ENCODE peak calls at places on chromosomes 1 and 21, in nine cellular contexts. J is A549, C is left ventricle myocardium inferior, S is PC-3, Q is Peyer's patch, E is endothelial cell, P is fibroblast of the aortic adventitia, U is upper lobe of right lung, I is bronchial epithelial cell. M is an unnamed sample.

GRCh38 chr1:116679091-116679827 is 11.7 kb upstream of the IGSF3 start:
- DNase-seq in C (no peak), Q (no peak), I (no peak), S (no peak), P (no peak), E (no peak), U (no peak), J (no peak), M (no peak)

GRCh38 chr1:81682490-81682889 is 118.2 kb upstream of the ADGRL2 start:
- DNase-seq in U (no peak), P (peak; percentile 71), S (peak; percentile 61), Q (no peak), E (no peak), I (peak; percentile 29), J (no peak), C (no peak), M (no peak)

GRCh38 chr1:9044241-9044640 is 18.0 kb upstream of the SLC2A7 start:
- DNase-seq in U (peak; percentile 21), E (no peak), I (no peak), Q (no peak), J (no peak), P (no peak), S (no peak), C (no peak), M (no peak)

GRCh38 chr1:12447849-12448312 is 170.1 kb downstream of the DHRS3 start:
- DNase-seq in E (no peak), C (no peak), P (peak; percentile 84), J (no peak), I (no peak), S (no peak), Q (no peak), U (no peak), M (no peak)

GRCh38 chr1:78586572-78586971 is 33.7 kb upstream of the IFI44L start:
- DNase-seq in S (peak; percentile 4), I (peak; percentile 50), E (no peak), Q (no peak), U (no peak), J (no peak), C (no peak), P (peak; percentile 25), M (no peak)

GRCh38 chr1:12636098-12636950 is 7.6 kb upstream of the AADACL4 start:
- DNase-seq in P (peak; percentile 87), Q (no peak), I (no peak), E (no peak), J (no peak), C (peak; percentile 69), U (no peak), S (no peak), M (no peak)

GRCh38 chr1:205285391-205286101 is 36.0 kb downstream of the NUAK2 start:
- DNase-seq in P (no peak), S (no peak), U (no peak), J (no peak), I (no peak), C (no peak), Q (no peak), E (no peak), M (peak; percentile 46)

GRCh38 chr1:98327151-98327918 is 334.2 kb upstream of the SNX7 start:
- DNase-seq in E (no peak), Q (no peak), P (peak; percentile 84), S (no peak), I (no peak), J (no peak), U (no peak), C (no peak), M (no peak)

GRCh38 chr1:208425096-208425495 is 180.9 kb upstream of the PLXNA2 start:
- DNase-seq in C (no peak), P (no peak), J (no peak), U (no peak), I (no peak), S (peak; percentile 19), E (no peak), Q (no peak), M (no peak)

GRCh38 chr1:25501235-25502058 is 42.0 kb upstream of the LDLRAP1 start:
- DNase-seq in C (no peak), P (peak; percentile 79), I (peak; percentile 73), U (no peak), S (peak; percentile 54), J (peak; percentile 41), E (peak; percentile 50), Q (no peak), M (no peak)

GRCh38 chr1:248834343-248834940 is 3.6 kb upstream of the ZNF672 start:
- DNase-seq in J (no peak), P (no peak), I (no peak), U (no peak), E (no peak), Q (no peak), S (no peak), C (no peak), M (no peak)

GRCh38 chr1:41239988-41240610 is 2.0 kb downstream of the SCMH1 start:
- DNase-seq in C (no peak), P (peak; percentile 67), I (peak; percentile 44), E (no peak), Q (no peak), U (no peak), J (peak; percentile 73), S (peak; percentile 70), M (no peak)

GRCh38 chr1:77538956-77539509 is 143.4 kb downstream of the ZZZ3 start:
- DNase-seq in P (peak; percentile 90), Q (no peak), C (no peak), U (no peak), E (no peak), S (peak; percentile 80), I (peak; percentile 65), J (peak; percentile 63), M (no peak)

GRCh38 chr21:36709868-36710728 is 11.2 kb downstream of the SIM2 start:
- DNase-seq in U (peak; percentile 40), J (no peak), C (no peak), P (no peak), E (no peak), I (no peak), Q (no peak), S (no peak), M (no peak)

GRCh38 chr1:18751425-18751824 is 108.0 kb downstream of the TAS1R2 start:
- DNase-seq in J (no peak), I (no peak), U (peak; percentile 32), Q (no peak), S (no peak), E (no peak), C (no peak), P (no peak), M (no peak)

GRCh38 chr1:29468501-29468900 is 232.2 kb downstream of the PTPRU start:
- DNase-seq in P (no peak), Q (no peak), C (no peak), S (no peak), U (no peak), I (no peak), E (no peak), J (no peak), M (no peak)

GRCh38 chr1:29470087-29470787 is 233.9 kb downstream of the PTPRU start:
- DNase-seq in Q (no peak), J (no peak), S (no peak), P (no peak), I (no peak), C (no peak), E (no peak), U (no peak), M (no peak)

GRCh38 chr1:29470788-29471119 is 234.4 kb downstream of the PTPRU start:
- DNase-seq in E (no peak), C (no peak), P (no peak), J (no peak), U (no peak), I (no peak), S (no peak), Q (no peak), M (no peak)

GRCh38 chr1:29471487-29472313 is 235.4 kb downstream of the PTPRU start:
- DNase-seq in E (no peak), J (no peak), P (no peak), U (no peak), I (no peak), S (no peak), Q (no peak), C (no peak), M (no peak)

GRCh38 chr1:29469457-29469856 is 233.1 kb downstream of the PTPRU start:
- DNase-seq in C (peak; percentile 26), Q (no peak), J (no peak), P (no peak), E (no peak), I (no peak), U (no peak), S (no peak), M (no peak)
- TF ChIP-seq CTCF in C (no peak), Q (no peak), J (no peak), P (no peak), E (no peak), I (no peak), U (no peak), S (no peak), M (no peak)

GRCh38 chr1:224520808-224521207 is 86.2 kb upstream of the WDR26 start:
- DNase-seq in U (no peak), I (no peak), E (no peak), C (no peak), J (no peak), Q (no peak), P (no peak), S (no peak), M (no peak)

GRCh38 chr1:224524679-224525078 is 90.1 kb upstream of the WDR26 start:
- DNase-seq in J (no peak), Q (no peak), E (no peak), S (peak; percentile 61), U (no peak), I (peak; percentile 55), C (no peak), P (peak; percentile 58), M (no peak)

GRCh38 chr1:224519874-224520273 is 85.3 kb upstream of the WDR26 start:
- DNase-seq in C (no peak), Q (no peak), S (no peak), I (no peak), E (no peak), J (no peak), P (peak; percentile 47), U (no peak), M (no peak)

GRCh38 chr1:224523676-224524075 is 89.1 kb upstream of the WDR26 start:
- DNase-seq in E (no peak), J (no peak), P (no peak), U (no peak), I (no peak), C (no peak), S (no peak), Q (no peak), M (no peak)

GRCh38 chr1:224521904-224522734 is 87.5 kb upstream of the WDR26 start:
- DNase-seq in S (no peak), C (no peak), U (no peak), J (no peak), Q (no peak), I (peak; percentile 51), E (no peak), P (no peak), M (no peak)
- TF ChIP-seq CTCF in S (no peak), C (no peak), U (no peak), J (no peak), Q (no peak), I (peak; percentile 11), E (peak; percentile 42), P (peak; percentile 37), M (no peak)

GRCh38 chr21:18204931-18205330 is 39.7 kb upstream of the CHODL start:
- DNase-seq in J (no peak), Q (no peak), P (no peak), U (no peak), C (no peak), S (no peak), E (no peak), I (no peak), M (no peak)
- TF ChIP-seq CTCF in J (no peak), Q (no peak), P (no peak), U (no peak), C (peak; percentile 19), S (no peak), E (no peak), I (no peak), M (no peak)

GRCh38 chr1:226549937-226550670 is 1.5 kb downstream of the STUM start:
- DNase-seq in E (peak; percentile 32), C (peak; percentile 50), I (peak; percentile 50), S (peak; percentile 62), Q (peak; percentile 66), U (no peak), P (no peak), J (no peak), M (peak; percentile 26)
- TF ChIP-seq CTCF in E (peak; percentile 13), C (peak; percentile 34), I (peak; percentile 40), S (peak; percentile 60), Q (peak; percentile 1), U (peak; percentile 23), P (peak; percentile 30), J (no peak), M (no peak)

M was measured in activated B cell treated with CpG ODN at 0.5 μM for 24 hours.